ENCODE peak calls at places on chromosomes 6 and 20, in eight cellular contexts. H is kidney tubule cell, K is BJ, Z is HCT116, T is activated B cell treated with CpG ODN at 0.5 μM for 24 hours, G is A172, D is cardiac fibroblast, W is left kidney. L is an unnamed sample.

GRCh38 chr6:21522773-21523490 is 70.6 kb upstream of the SOX4 start:
- DNase-seq in H (no peak), K (no peak), Z (no peak), T (no peak), G (no peak), D (no peak), W (peak), L (no peak)

GRCh38 chr20:62234346-62234745 is 4.0 kb upstream of the OSBPL2 start:
- DNase-seq in H (no peak), K (no peak), Z (no peak), T (no peak), G (no peak), D (no peak), W (no peak), L (no peak)

GRCh38 chr20:62030834-62031434 is 34.7 kb downstream of the TAF4 start:
- DNase-seq in H (peak), K (no peak), Z (no peak), T (no peak), G (no peak), D (no peak), W (no peak), L (no peak)

GRCh38 chr20:50193169-50193850 is 2.7 kb downstream of the CEBPB start:
- DNase-seq in H (no peak), K (no peak), Z (no peak), T (no peak), G (no peak), D (peak), W (no peak), L (no peak)

GRCh38 chr6:149077208-149077607 is 240.3 kb upstream of the TAB2 start:
- DNase-seq in H (no peak), K (no peak), Z (no peak), T (no peak), G (no peak), D (peak), W (no peak), L (no peak)

GRCh38 chr6:5175195-5175594 is 85.6 kb downstream of the LYRM4 start:
- DNase-seq in H (no peak), K (no peak), Z (no peak), T (no peak), G (no peak), D (no peak), W (peak), L (no peak)

GRCh38 chr6:79832723-79833122 is 114.6 kb downstream of the ELOVL4 start:
- DNase-seq in H (no peak), K (no peak), Z (no peak), T (no peak), G (no peak), D (no peak), W (no peak), L (no peak)

GRCh38 chr6:27531772-27532459 is 59.0 kb upstream of the ZNF184 start:
- DNase-seq in H (peak), K (no peak), Z (peak), T (no peak), G (peak), D (no peak), W (no peak), L (no peak)

GRCh38 chr6:18154507-18155272 is at the start of gene TPMT:
- DNase-seq in H (peak), K (no peak), Z (no peak), T (no peak), G (no peak), D (peak), W (peak), L (no peak)

GRCh38 chr6:26223677-26224546 is 136.7 kb downstream of the HFE start:
- DNase-seq in H (peak), K (peak), Z (peak), T (no peak), G (peak), D (peak), W (peak), L (no peak)

GRCh38 chr6:144315981-144316865 is 31.1 kb downstream of the UTRN start:
- DNase-seq in H (no peak), K (no peak), Z (no peak), T (no peak), G (no peak), D (no peak), W (peak), L (no peak)

GRCh38 chr6:12164508-12164770 is 125.7 kb upstream of the EDN1 start:
- DNase-seq in H (no peak), K (no peak), Z (no peak), T (no peak), G (no peak), D (no peak), W (no peak), L (no peak)

GRCh38 chr6:95804847-95805541 is 210.8 kb upstream of the FUT9 start:
- DNase-seq in H (no peak), K (no peak), Z (no peak), T (no peak), G (no peak), D (no peak), W (no peak), L (no peak)

GRCh38 chr6:170046786-170047626 is 243.9 kb downstream of the DLL1 start:
- DNase-seq in H (no peak), K (no peak), Z (no peak), T (no peak), G (no peak), D (no peak), W (no peak), L (no peak)

GRCh38 chr6:160987265-160987664 is 4.3 kb upstream of the MAP3K4 start:
- DNase-seq in H (no peak), K (no peak), Z (no peak), T (no peak), G (no peak), D (no peak), W (no peak), L (no peak)

GRCh38 chr6:33708516-33709204 is 2.8 kb downstream of the UQCC2 start:
- DNase-seq in H (no peak), K (no peak), Z (no peak), T (no peak), G (no peak), D (no peak), W (no peak), L (no peak)

GRCh38 chr6:140623498-140623897 is 1249.0 kb upstream of the CITED2 start:
- DNase-seq in H (peak), K (peak), Z (peak), T (no peak), G (peak), D (peak), W (no peak), L (no peak)